ENCODE peak calls at places on chromosomes 4 and X, in seven cellular contexts. I is fibroblast of pulmonary artery, N is stomach, U is Kasumi-1, R is T-cell, S is DND-41, K is fibroblast of mammary gland. B is an unnamed sample.

GRCh38 chr4:40003986-40004385 is 26.3 kb upstream of the PDS5A start:
- DNase-seq in I (peak), N (no peak), U (peak), R (no peak), S (no peak), K (peak), B (peak)

GRCh38 chrX:21725498-21725897 is 32.4 kb downstream of the SMPX start:
- DNase-seq in I (peak), N (no peak), U (peak), R (no peak), S (no peak), K (peak), B (peak)

GRCh38 chr4:74444891-74445642 is at the start of gene AREG:
- DNase-seq in I (peak), N (peak), U (peak), R (peak), S (no peak), K (peak), B (peak)

GRCh38 chr4:19051751-19052296 is 1030.3 kb upstream of the LCORL start:
- DNase-seq in I (no peak), N (no peak), U (no peak), R (no peak), S (no peak), K (no peak), B (no peak)

GRCh38 chr4:10099521-10100325 is 16.9 kb downstream of the WDR1 start:
- DNase-seq in I (no peak), N (no peak), U (no peak), R (peak), S (no peak), K (no peak), B (no peak)

GRCh38 chrX:39451061-39451460 is 646.7 kb downstream of the BCOR start:
- DNase-seq in I (no peak), N (no peak), U (no peak), R (no peak), S (no peak), K (no peak), B (no peak)

GRCh38 chrX:47771473-47771872 is 65.2 kb upstream of the ZNF81 start:
- DNase-seq in I (no peak), N (no peak), U (no peak), R (no peak), S (no peak), K (no peak), B (no peak)

GRCh38 chr4:20252656-20253271 is 1.1 kb downstream of the SLIT2 start:
- DNase-seq in I (peak), N (no peak), U (no peak), R (no peak), S (no peak), K (peak), B (peak)

GRCh38 chrX:1452497-1453389 is at the start of gene ASMTL:
- DNase-seq in I (peak), N (peak), U (no peak), R (peak), S (peak), K (peak), B (peak)

GRCh38 chr4:80611366-80611765 is 275.8 kb downstream of the CFAP299 start:
- DNase-seq in I (no peak), N (no peak), U (no peak), R (no peak), S (no peak), K (no peak), B (no peak)

GRCh38 chrX:16559206-16559619 is 90.7 kb upstream of the S100G start:
- DNase-seq in I (no peak), N (no peak), U (no peak), R (no peak), S (no peak), K (peak), B (no peak)

GRCh38 chr4:62549601-62550000 is 1349.5 kb downstream of the ADGRL3 start:
- DNase-seq in I (no peak), N (no peak), U (no peak), R (no peak), S (no peak), K (no peak), B (no peak)

GRCh38 chr4:148431401-148431800 is 10.8 kb downstream of the NR3C2 start:
- DNase-seq in I (no peak), N (no peak), U (no peak), R (no peak), S (no peak), K (no peak), B (no peak)